ENCODE peak calls at places on chromosomes 3 and 15, in nine cellular contexts. V, C, U, Q, J, B, P, I and L are unnamed samples.

GRCh38 chr3:129756871-129757270 is 136.6 kb downstream of the TMCC1 start:
- DNase-seq in V (peak), C (no peak), U (peak), Q (no peak), J (no peak), B (no peak), P (peak), I (no peak), L (no peak)

GRCh38 chr3:179148446-179149238 is 485 bp downstream of the PIK3CA start:
- DNase-seq in V (peak), C (peak), U (peak), Q (peak), J (peak), B (peak), P (no peak), I (peak), L (peak)

GRCh38 chr15:49273734-49274318 is 103.8 kb downstream of the GALK2 start:
- DNase-seq in V (no peak), C (no peak), U (peak), Q (no peak), J (no peak), B (peak), P (peak), I (no peak), L (no peak)

GRCh38 chr15:61653110-61653509 is 407.1 kb downstream of the VPS13C start:
- DNase-seq in V (peak), C (peak), U (no peak), Q (no peak), J (no peak), B (no peak), P (no peak), I (peak), L (no peak)

GRCh38 chr3:113214917-113215595 is 3.7 kb downstream of the BOC start:
- DNase-seq in V (peak), C (no peak), U (peak), Q (no peak), J (no peak), B (no peak), P (no peak), I (no peak), L (no peak)

GRCh38 chr3:86937306-86937791 is 53.6 kb downstream of the VGLL3 start:
- DNase-seq in V (peak), C (no peak), U (peak), Q (no peak), J (no peak), B (no peak), P (peak), I (peak), L (no peak)

GRCh38 chr3:41710646-41711388 is 251.1 kb downstream of the ULK4 start:
- DNase-seq in V (peak), C (peak), U (peak), Q (peak), J (no peak), B (no peak), P (peak), I (no peak), L (no peak)

GRCh38 chr15:70852501-70853269 is 1.3 kb downstream of the LARP6 start:
- DNase-seq in V (peak), C (no peak), U (peak), Q (no peak), J (no peak), B (no peak), P (no peak), I (no peak), L (no peak)

GRCh38 chr15:92643849-92644815 is 11.4 kb downstream of the FAM174B start:
- DNase-seq in V (no peak), C (no peak), U (no peak), Q (peak), J (no peak), B (no peak), P (no peak), I (no peak), L (no peak)

GRCh38 chr3:39107056-39107873 is at the start of the genes GORASP1 and TTC21A:
- DNase-seq in V (peak), C (peak), U (peak), Q (peak), J (peak), B (peak), P (peak), I (peak), L (peak)

GRCh38 chr3:47443611-47443995 is 32.1 kb downstream of the SCAP start:
- DNase-seq in V (no peak), C (no peak), U (no peak), Q (no peak), J (no peak), B (no peak), P (no peak), I (no peak), L (no peak)
- H3K4me3 ChIP-seq in V (no peak), C (peak), U (no peak), Q (no peak), J (no peak), B (no peak), P (no peak), I (no peak), L (no peak)

GRCh38 chr15:58934114-58934447 is 602 bp upstream of the SLTM start:
- DNase-seq in V (no peak), C (no peak), U (no peak), Q (no peak), J (no peak), B (no peak), P (no peak), I (no peak), L (no peak)
- TF ChIP-seq CTCF in V (no peak), C (no peak), U (no peak), Q (no peak), J (no peak), B (no peak), P (no peak), I (no peak), L (no peak)

GRCh38 chr15:63194291-63194681 is 4.9 kb downstream of the RAB8B start:
- DNase-seq in V (no peak), C (no peak), U (no peak), Q (no peak), J (no peak), B (no peak), P (no peak), I (no peak), L (no peak)
- H3K4me3 ChIP-seq in V (no peak), C (no peak), U (no peak), Q (no peak), J (no peak), B (no peak), P (no peak), I (no peak), L (no peak)

GRCh38 chr3:134307425-134307824 is 56.8 kb upstream of the RYK start:
- DNase-seq in V (no peak), C (no peak), U (no peak), Q (no peak), J (no peak), B (no peak), P (no peak), I (no peak), L (no peak)

GRCh38 chr3:134306334-134306733 is 55.7 kb upstream of the RYK start:
- DNase-seq in V (no peak), C (no peak), U (no peak), Q (no peak), J (peak), B (no peak), P (no peak), I (no peak), L (no peak)

GRCh38 chr3:134311265-134311664 is 60.6 kb upstream of the RYK start:
- DNase-seq in V (peak), C (no peak), U (peak), Q (no peak), J (no peak), B (no peak), P (no peak), I (no peak), L (no peak)

GRCh38 chr3:134309987-134310700 is 59.5 kb upstream of the RYK start:
- DNase-seq in V (no peak), C (no peak), U (no peak), Q (no peak), J (no peak), B (no peak), P (no peak), I (no peak), L (no peak)

GRCh38 chr3:134308350-134308891 is 57.8 kb upstream of the RYK start:
- DNase-seq in V (peak), C (peak), U (peak), Q (peak), J (peak), B (peak), P (no peak), I (peak), L (peak)
- TF ChIP-seq CTCF in V (peak), C (peak), U (peak), Q (peak), J (peak), B (peak), P (peak), I (peak), L (peak)

DNA sequence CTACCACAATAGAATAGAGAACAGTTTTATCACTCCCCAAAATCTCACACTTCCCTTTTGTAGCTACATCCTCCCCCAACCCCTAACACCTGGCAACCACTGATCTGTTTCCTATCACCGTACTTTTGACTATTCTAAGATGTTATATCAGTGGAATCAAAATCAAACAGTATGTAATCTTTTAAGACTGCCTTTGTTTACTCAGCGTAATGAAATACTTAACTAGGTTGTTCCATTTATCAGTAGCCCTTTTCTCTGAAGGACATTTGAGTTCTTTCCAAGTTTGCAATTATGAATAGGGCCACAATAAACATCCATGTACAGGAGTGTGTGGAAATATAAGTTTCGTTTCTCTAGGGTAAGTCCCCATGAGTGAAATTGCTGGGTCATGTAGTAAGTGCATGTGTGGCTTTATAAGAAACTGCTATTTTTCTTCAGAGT is 372.3 kb downstream of the SV2B start:
- DNase-seq in V (no peak), C (no peak), U (no peak), Q (no peak), J (no peak), B (no peak), P (no peak), I (no peak), L (no peak)
- H3K4me3 ChIP-seq in V (no peak), C (no peak), U (no peak), Q (no peak), J (no peak), B (no peak), P (no peak), I (no peak), L (no peak)

DNA sequence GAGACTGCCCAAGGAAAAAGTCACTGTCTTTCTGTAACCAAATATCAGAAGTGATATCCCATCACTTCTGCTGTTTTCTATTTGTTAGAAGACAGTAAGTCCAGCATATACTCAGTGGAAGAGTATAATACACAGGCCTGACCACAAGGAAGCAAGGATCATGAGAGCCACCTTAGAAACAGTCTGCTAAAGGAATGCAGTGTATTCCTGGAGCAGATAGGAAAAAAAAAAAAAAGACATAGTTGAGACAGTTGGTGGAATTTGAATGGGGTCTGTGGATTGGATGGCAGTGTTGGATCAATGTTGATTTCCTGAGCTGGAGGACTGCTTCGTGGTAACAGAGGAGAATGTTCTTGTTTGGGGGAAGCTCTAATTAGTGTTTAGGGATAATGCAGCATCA is 26.5 kb upstream of the FBXL2 start:
- DNase-seq in V (no peak), C (no peak), U (no peak), Q (no peak), J (no peak), B (no peak), P (no peak), I (no peak), L (no peak)
- TF ChIP-seq CTCF in V (no peak), C (no peak), U (no peak), Q (no peak), J (no peak), B (no peak), P (no peak), I (no peak), L (no peak)

GRCh38 chr3:186152889-186153292 is 44.0 kb upstream of the ETV5 start:
- DNase-seq in V (no peak), C (no peak), U (no peak), Q (no peak), J (no peak), B (no peak), P (no peak), I (no peak), L (no peak)
- H3K4me3 ChIP-seq in V (no peak), C (no peak), U (no peak), Q (no peak), J (no peak), B (no peak), P (no peak), I (no peak), L (no peak)

GRCh38 chr15:69210574-69210973 is 50.1 kb downstream of the GLCE start:
- DNase-seq in V (no peak), C (no peak), U (no peak), Q (no peak), J (no peak), B (no peak), P (no peak), I (no peak), L (no peak)

GRCh38 chr15:69209661-69210060 is 49.2 kb downstream of the GLCE start:
- DNase-seq in V (no peak), C (no peak), U (no peak), Q (peak), J (no peak), B (no peak), P (no peak), I (no peak), L (no peak)

GRCh38 chr15:69200773-69201745 is 40.6 kb downstream of the GLCE start:
- DNase-seq in V (no peak), C (no peak), U (no peak), Q (no peak), J (no peak), B (no peak), P (no peak), I (no peak), L (peak)

DNA sequence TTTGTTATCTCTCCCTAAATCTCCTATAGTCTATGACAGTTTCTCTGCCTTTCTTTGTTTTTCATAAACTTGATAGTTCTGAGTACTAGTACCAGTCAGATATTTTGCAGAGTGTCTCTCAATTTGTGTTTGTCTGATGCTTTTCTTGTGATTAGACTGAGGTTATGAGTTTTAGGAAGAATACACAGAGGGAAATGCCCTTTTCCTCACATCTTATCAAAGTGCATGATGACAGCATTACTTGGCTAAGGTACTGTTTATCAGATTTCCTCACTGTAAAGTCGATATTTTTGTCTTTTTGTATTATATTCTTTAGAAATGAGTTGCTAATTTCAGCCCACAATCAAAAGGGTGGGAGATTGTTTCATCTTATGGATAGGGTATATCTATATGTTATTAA is 45.6 kb downstream of the GLCE start:
- DNase-seq in V (no peak), C (no peak), U (no peak), Q (no peak), J (no peak), B (no peak), P (no peak), I (no peak), L (no peak)
- TF ChIP-seq CTCF in V (no peak), C (no peak), U (no peak), Q (no peak), J (no peak), B (no peak), P (no peak), I (no peak), L (no peak)